ENCODE peak calls at places on chromosomes 11 and 22, in ten cellular contexts. V is germinal center, B is GM04504, M is psoas muscle, L is fibroblast of the aortic adventitia, Z is pulmonary artery endothelial cell, A is Right ventricle myocardium superior, F is neural progenitor cell, Y is HFF-Myc, D is right lobe of liver. U is an unnamed sample.

GRCh38 chr11:68890490-68891231 is 13.0 kb downstream of the MRPL21 start:
- DNase-seq in V (no peak), B (peak), M (peak), L (peak), Z (peak), A (peak), F (no peak), Y (peak), D (peak), U (no peak)

GRCh38 chr22:22070371-22070824 is 87.8 kb upstream of the TOP3B start:
- DNase-seq in V (no peak), B (no peak), M (no peak), L (no peak), Z (no peak), A (no peak), F (no peak), Y (no peak), D (no peak), U (no peak)

GRCh38 chr22:25081409-25081824 is 118.2 kb upstream of the CRYBB3 start:
- DNase-seq in V (peak), B (no peak), M (no peak), L (no peak), Z (no peak), A (no peak), F (peak), Y (no peak), D (no peak), U (peak)

GRCh38 chr11:41579546-41579945 is 120.1 kb upstream of the LRRC4C start:
- DNase-seq in V (no peak), B (no peak), M (no peak), L (no peak), Z (no peak), A (no peak), F (no peak), Y (no peak), D (no peak), U (no peak)

GRCh38 chr11:115085461-115086220 is 407.3 kb downstream of the NXPE2 start:
- DNase-seq in V (no peak), B (no peak), M (no peak), L (no peak), Z (no peak), A (no peak), F (no peak), Y (no peak), D (no peak), U (no peak)

GRCh38 chr11:134223066-134223465 is 701 bp downstream of the NCAPD3 start:
- DNase-seq in V (no peak), B (no peak), M (no peak), L (no peak), Z (no peak), A (no peak), F (peak), Y (no peak), D (no peak), U (no peak)

GRCh38 chr11:65796726-65797601 is 10.1 kb downstream of the OVOL1 start:
- DNase-seq in V (no peak), B (no peak), M (no peak), L (no peak), Z (no peak), A (no peak), F (peak), Y (no peak), D (no peak), U (no peak)

GRCh38 chr22:46815896-46816721 is 53.7 kb downstream of the TBC1D22A start:
- DNase-seq in V (no peak), B (no peak), M (no peak), L (peak), Z (no peak), A (no peak), F (no peak), Y (no peak), D (peak), U (no peak)